ENCODE peak calls at places on chromosomes 6 and 20, in ten cellular contexts. T is endothelial cell of umbilical vein; L is gastrocnemius medialis; H is ovary; Q is PC-9; P is tibial artery; W is CD8-positive, alpha-beta memory T cell; O is cardiac muscle cell; S is kidney; M is HCT116. A is an unnamed sample.

GRCh38 chr6:71420693-71421328 is 132.2 kb downstream of the OGFRL1 start:
- DNase-seq in T (peak; percentile 97), L (peak; percentile 97), H (peak; percentile 92), Q (peak; percentile 89), P (peak; percentile 96), W (no peak), O (peak; percentile 96), S (peak; percentile 98), M (no peak), A (peak; percentile 98)

GRCh38 chr20:17727351-17727750 is 27.6 kb downstream of the BANF2 start:
- DNase-seq in T (no peak), L (no peak), H (no peak), Q (no peak), P (no peak), W (no peak), O (no peak), S (no peak), M (no peak), A (no peak)

GRCh38 chr6:166643907-166644590 is 17.0 kb upstream of the RPS6KA2 start:
- DNase-seq in T (peak; percentile 30), L (no peak), H (no peak), Q (no peak), P (no peak), W (no peak), O (no peak), S (no peak), M (no peak), A (no peak)

GRCh38 chr20:50224553-50225255 is 34.1 kb downstream of the CEBPB start:
- DNase-seq in T (peak; percentile 63), L (peak; percentile 74), H (peak; percentile 87), Q (peak; percentile 72), P (peak; percentile 92), W (peak; percentile 5), O (peak; percentile 51), S (peak; percentile 93), M (no peak), A (peak; percentile 91)

GRCh38 chr6:16301511-16301910 is 63.1 kb downstream of the GMPR start:
- DNase-seq in T (no peak), L (no peak), H (no peak), Q (no peak), P (no peak), W (no peak), O (no peak), S (no peak), M (no peak), A (no peak)

GRCh38 chr6:33163540-33163939 is 28.7 kb downstream of the COL11A2 start:
- DNase-seq in T (no peak), L (no peak), H (no peak), Q (no peak), P (no peak), W (no peak), O (no peak), S (no peak), M (no peak), A (no peak)

GRCh38 chr6:90374201-90374600 is 77.6 kb upstream of the BACH2 start:
- DNase-seq in T (no peak), L (no peak), H (no peak), Q (no peak), P (no peak), W (no peak), O (no peak), S (no peak), M (no peak), A (no peak)

GRCh38 chr20:57047281-57048026 is 219.0 kb downstream of the BMP7 start:
- DNase-seq in T (no peak), L (no peak), H (no peak), Q (peak; percentile 77), P (no peak), W (no peak), O (no peak), S (no peak), M (no peak), A (no peak)

GRCh38 chr6:2858678-2859324 is 17.1 kb upstream of the SERPINB1 start:
- DNase-seq in T (peak; percentile 33), L (no peak), H (no peak), Q (no peak), P (no peak), W (peak; percentile 84), O (no peak), S (no peak), M (no peak), A (no peak)

GRCh38 chr6:127481628-127482027 is 22.4 kb upstream of the KIAA0408 start:
- DNase-seq in T (peak; percentile 69), L (no peak), H (no peak), Q (peak; percentile 73), P (no peak), W (no peak), O (no peak), S (no peak), M (no peak), A (no peak)

GRCh38 chr6:49995278-49995677 is 25.9 kb upstream of the DEFB113 start:
- DNase-seq in T (no peak), L (no peak), H (no peak), Q (no peak), P (no peak), W (no peak), O (no peak), S (no peak), M (no peak), A (no peak)

GRCh38 chr6:112331306-112331705 is 15.8 kb upstream of the RFPL4B start:
- DNase-seq in T (no peak), L (no peak), H (no peak), Q (no peak), P (no peak), W (no peak), O (no peak), S (no peak), M (no peak), A (no peak)

GRCh38 chr6:107813555-107814194 is 10.4 kb downstream of the SCML4 start:
- DNase-seq in T (no peak), L (no peak), H (no peak), Q (no peak), P (no peak), W (no peak), O (no peak), S (no peak), M (no peak), A (no peak)

GRCh38 chr6:170293881-170294755 is 3.2 kb upstream of the DLL1 start:
- DNase-seq in T (no peak), L (no peak), H (no peak), Q (no peak), P (no peak), W (no peak), O (no peak), S (no peak), M (no peak), A (no peak)

GRCh38 chr20:63972312-63973159 is 2.8 kb upstream of the ZNF512B start:
- DNase-seq in T (peak; percentile 74), L (no peak), H (no peak), Q (peak; percentile 33), P (no peak), W (peak; percentile 36), O (no peak), S (no peak), M (no peak), A (peak; percentile 51)

GRCh38 chr6:7314414-7314813 is 1.4 kb upstream of the SSR1 start:
- DNase-seq in T (no peak), L (no peak), H (no peak), Q (no peak), P (no peak), W (no peak), O (no peak), S (no peak), M (no peak), A (no peak)
- H3K4me3 ChIP-seq in T (no peak overlapping the region), L (no peak overlapping the region), H (no peak overlapping the region), Q (peak overlapping the region; percentile 94), P (no peak overlapping the region), W (no peak overlapping the region), O (no peak overlapping the region), S (no peak overlapping the region), M (no peak overlapping the region), A (no peak overlapping the region)

DNA sequence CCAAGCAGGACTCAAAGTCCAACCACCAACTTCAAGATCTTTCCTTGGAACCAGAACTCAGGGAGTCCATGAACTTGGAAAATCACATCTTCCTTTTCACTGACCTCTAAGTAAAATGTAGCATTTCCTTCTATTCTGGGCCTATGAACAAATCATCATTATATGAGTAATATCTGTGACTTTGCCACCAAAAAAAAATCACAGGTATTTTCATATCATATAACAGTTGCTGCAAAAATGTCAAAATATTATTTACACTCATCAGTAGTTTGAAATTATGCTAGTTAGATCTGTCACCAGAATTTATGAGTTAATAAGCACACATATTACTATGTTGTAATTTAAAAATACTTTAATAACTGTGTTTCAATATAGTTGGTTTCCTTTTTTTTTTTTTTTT is 27.3 kb upstream of the TLDC2 start:
- DNase-seq in T (no peak), L (no peak), H (no peak), Q (no peak), P (no peak), W (no peak), O (no peak), S (no peak), M (no peak), A (no peak)
- H3K4me1 ChIP-seq in T (peaks cover 10% of the 10 kb centered on the region), L (peaks cover 25% of the 10 kb centered on the region), H (peaks cover 17% of the 10 kb centered on the region), Q (peaks cover 12% of the 10 kb centered on the region), P (peaks cover 77% of the 10 kb centered on the region), W (peaks cover 2% of the 10 kb centered on the region), O (peaks cover 11% of the 10 kb centered on the region), S (peaks cover 8% of the 10 kb centered on the region), M (peaks cover 15% of the 10 kb centered on the region), A (no peaks in the 10 kb centered on the region)

DNA sequence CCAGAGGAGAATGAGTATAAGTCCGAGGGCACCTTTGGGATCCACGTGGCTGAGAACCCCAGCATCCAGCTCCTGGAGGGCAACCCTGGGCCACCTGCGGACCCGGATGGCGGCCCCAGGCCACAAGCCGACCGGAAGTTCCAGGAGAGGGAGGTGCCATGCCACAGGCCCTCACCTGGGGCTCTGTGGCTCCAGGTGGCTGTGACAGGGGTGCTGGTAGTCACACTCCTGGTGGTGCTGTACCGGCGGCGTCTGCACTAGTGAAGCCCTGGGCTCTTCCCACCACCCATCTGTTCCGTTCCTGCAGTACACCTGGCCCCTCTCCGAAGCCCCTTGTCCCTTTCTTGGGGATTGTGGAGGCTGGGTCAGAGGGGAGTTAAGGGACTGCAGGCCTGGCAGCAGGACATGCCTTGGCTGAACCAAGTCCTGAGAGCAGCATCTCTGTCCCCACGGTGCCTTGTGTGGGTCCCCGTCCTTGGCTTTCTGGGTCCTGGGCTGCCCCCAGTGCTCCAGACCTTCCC is 19.3 kb downstream of the MAVS start:
- DNase-seq in T (no peak), L (no peak), H (no peak), Q (no peak), P (no peak), W (no peak), O (no peak), S (no peak), M (no peak), A (no peak)
- H3K36me3 ChIP-seq in T (peaks cover 23% of the 10 kb centered on the region), L (peaks cover 72% of the 10 kb centered on the region), H (no peaks in the 10 kb centered on the region), Q (peaks cover 10% of the 10 kb centered on the region), P (peaks cover 52% of the 10 kb centered on the region), W (peaks cover 37% of the 10 kb centered on the region), O (peaks cover 38% of the 10 kb centered on the region), S (peaks cover 50% of the 10 kb centered on the region), M (peaks cover 61% of the 10 kb centered on the region), A (peaks cover 5% of the 10 kb centered on the region)

DNA sequence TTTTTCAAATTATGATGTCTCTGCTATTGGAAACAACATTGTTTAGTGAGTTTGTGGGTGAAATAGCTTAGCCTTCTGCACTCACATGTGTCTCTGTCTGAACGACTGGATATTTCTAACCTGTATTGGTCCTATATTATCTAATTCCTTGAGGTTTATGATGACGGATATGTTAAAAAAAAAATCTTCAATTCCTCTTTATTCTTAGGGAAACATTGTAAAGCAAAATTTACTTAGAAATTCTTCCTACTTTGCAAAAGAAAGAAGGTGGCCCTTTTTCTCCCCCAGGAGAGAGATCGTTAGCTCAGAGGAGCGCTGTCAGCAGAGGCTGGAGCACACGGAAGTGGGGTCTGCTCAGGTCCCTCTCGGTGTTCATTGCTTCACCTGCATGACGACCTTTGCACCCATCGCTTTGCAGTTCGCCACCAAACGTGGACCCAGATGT is 149.8 kb downstream of the ZDHHC14 start:
- DNase-seq in T (no peak), L (no peak), H (no peak), Q (no peak), P (no peak), W (no peak), O (no peak), S (no peak), M (no peak), A (no peak)
- H3K4me3 ChIP-seq in T (no peak overlapping the region), L (no peak overlapping the region), H (no peak overlapping the region), Q (no peak overlapping the region), P (no peak overlapping the region), W (no peak overlapping the region), O (no peak overlapping the region), S (no peak overlapping the region), M (no peak overlapping the region), A (no peak overlapping the region)